ENCODE peak calls at places on chromosome 4, in four cellular contexts. One of them, this sample, is unnamed.

GRCh38 chr4:186189656-186190055 is 1.7 kb upstream of the CYP4V2 start:
- DNase-seq in IMR-90: no peak
- DNase-seq in fibroblast of lung: no peak
- DNase-seq in osteoblast: no peak
- DNase-seq in this sample: no peak

GRCh38 chr4:2025817-2026216 is 17.0 kb upstream of the NELFA start:
- DNase-seq in IMR-90: no peak
- DNase-seq in osteoblast: no peak
- DNase-seq in fibroblast of lung: no peak
- DNase-seq in this sample: no peak

GRCh38 chr4:30716158-30716557 is 4.0 kb upstream of the PCDH7 start:
- DNase-seq in IMR-90: peak; percentile 53
- DNase-seq in fibroblast of lung: peak; percentile 35
- DNase-seq in osteoblast: peak; percentile 85
- DNase-seq in this sample: no peak

GRCh38 chr4:78951862-78952472 is 12.7 kb upstream of the PAQR3 start:
- DNase-seq in IMR-90: peak; percentile 45
- DNase-seq in fibroblast of lung: peak; percentile 29
- DNase-seq in osteoblast: no peak
- DNase-seq in this sample: peak; percentile 46

GRCh38 chr4:75089206-75089605 is 156.3 kb downstream of the PARM1 start:
- DNase-seq in IMR-90: no peak
- DNase-seq in fibroblast of lung: no peak
- DNase-seq in osteoblast: no peak
- DNase-seq in this sample: no peak

GRCh38 chr4:181959121-181959520 is 284.1 kb upstream of the TENM3 start:
- DNase-seq in osteoblast: no peak
- DNase-seq in IMR-90: peak; percentile 89
- DNase-seq in fibroblast of lung: peak; percentile 94
- DNase-seq in this sample: no peak

GRCh38 chr4:120053916-120054315 is 12.7 kb downstream of the MAD2L1 start:
- DNase-seq in fibroblast of lung: no peak
- DNase-seq in IMR-90: no peak
- DNase-seq in osteoblast: no peak
- DNase-seq in this sample: no peak

GRCh38 chr4:147731611-147732515 is at the start of gene ARHGAP10:
- DNase-seq in fibroblast of lung: peak; percentile 84
- DNase-seq in osteoblast: peak; percentile 93
- DNase-seq in IMR-90: peak; percentile 82
- DNase-seq in this sample: peak; percentile 86

GRCh38 chr4:1177274-1178141 is 5.1 kb upstream of the SPON2 start:
- DNase-seq in osteoblast: peak; percentile 96
- DNase-seq in IMR-90: no peak
- DNase-seq in fibroblast of lung: peak; percentile 73
- DNase-seq in this sample: no peak

GRCh38 chr4:75699299-75699698 is 25.1 kb upstream of the USO1 start:
- DNase-seq in osteoblast: peak; percentile 59
- DNase-seq in IMR-90: no peak
- DNase-seq in fibroblast of lung: no peak
- DNase-seq in this sample: no peak

GRCh38 chr4:138199568-138200235 is 42.4 kb downstream of the SLC7A11 start:
- DNase-seq in fibroblast of lung: peak; percentile 54
- DNase-seq in IMR-90: peak; percentile 33
- DNase-seq in osteoblast: peak; percentile 35
- DNase-seq in this sample: no peak

GRCh38 chr4:41432219-41432618 is 105.7 kb upstream of the LIMCH1 start:
- DNase-seq in IMR-90: no peak
- DNase-seq in osteoblast: no peak
- DNase-seq in fibroblast of lung: no peak
- DNase-seq in this sample: no peak

GRCh38 chr4:37603070-37603468 is 83.1 kb downstream of the RELL1 start:
- DNase-seq in IMR-90: peak; percentile 61
- DNase-seq in fibroblast of lung: peak; percentile 51
- DNase-seq in osteoblast: peak; percentile 90
- DNase-seq in this sample: peak; percentile 91

GRCh38 chr4:143555676-143556075 is 42.2 kb downstream of the SMARCA5 start:
- DNase-seq in osteoblast: no peak
- DNase-seq in fibroblast of lung: no peak
- DNase-seq in IMR-90: peak; percentile 5
- DNase-seq in this sample: no peak

GRCh38 chr4:72325215-72325614 is 243.8 kb downstream of the ADAMTS3 start:
- DNase-seq in fibroblast of lung: no peak
- DNase-seq in osteoblast: no peak
- DNase-seq in IMR-90: no peak
- DNase-seq in this sample: no peak

GRCh38 chr4:116401293-116401692 is 684.1 kb downstream of the TRAM1L1 start:
- DNase-seq in fibroblast of lung: no peak
- DNase-seq in osteoblast: no peak
- DNase-seq in IMR-90: no peak
- DNase-seq in this sample: no peak

GRCh38 chr4:47668810-47669408 is 169.0 kb downstream of the CORIN start:
- DNase-seq in IMR-90: peak; percentile 65
- DNase-seq in fibroblast of lung: peak; percentile 48
- DNase-seq in osteoblast: no peak
- DNase-seq in this sample: no peak

GRCh38 chr4:109803924-109804571 is 2.2 kb upstream of the CFI start:
- DNase-seq in osteoblast: no peak
- DNase-seq in IMR-90: peak; percentile 37
- DNase-seq in fibroblast of lung: peak; percentile 67
- DNase-seq in this sample: peak; percentile 40

GRCh38 chr4:138263438-138263837 is 21.3 kb upstream of the SLC7A11 start:
- DNase-seq in IMR-90: peak; percentile 36
- DNase-seq in fibroblast of lung: peak; percentile 30
- DNase-seq in osteoblast: no peak
- DNase-seq in this sample: no peak

GRCh38 chr4:149223659-149224058 is 592.0 kb downstream of the IQCM start:
- DNase-seq in fibroblast of lung: peak; percentile 83
- DNase-seq in IMR-90: peak; percentile 56
- DNase-seq in osteoblast: no peak
- DNase-seq in this sample: no peak

GRCh38 chr4:66052426-66052825 is 382.1 kb upstream of the EPHA5 start:
- DNase-seq in fibroblast of lung: peak; percentile 54
- DNase-seq in IMR-90: no peak
- DNase-seq in osteoblast: no peak
- DNase-seq in this sample: no peak

GRCh38 chr4:164212714-164213113 is 541.2 kb upstream of the SMIM31 start:
- DNase-seq in IMR-90: no peak
- DNase-seq in fibroblast of lung: peak; percentile 8
- DNase-seq in osteoblast: no peak
- DNase-seq in this sample: no peak

GRCh38 chr4:183544109-183544508 is 39.3 kb downstream of the ING2 start:
- DNase-seq in fibroblast of lung: no peak
- DNase-seq in osteoblast: no peak
- DNase-seq in IMR-90: peak; percentile 2
- DNase-seq in this sample: no peak

GRCh38 chr4:102546635-102547034 is 45.5 kb downstream of the NFKB1 start:
- DNase-seq in IMR-90: no peak
- DNase-seq in osteoblast: no peak
- DNase-seq in fibroblast of lung: no peak
- DNase-seq in this sample: no peak

GRCh38 chr4:185305979-185306442 is 89.7 kb downstream of the LRP2BP start:
- DNase-seq in fibroblast of lung: peak; percentile 99
- DNase-seq in osteoblast: peak; percentile 89
- DNase-seq in IMR-90: peak; percentile 97
- DNase-seq in this sample: no peak

DNA sequence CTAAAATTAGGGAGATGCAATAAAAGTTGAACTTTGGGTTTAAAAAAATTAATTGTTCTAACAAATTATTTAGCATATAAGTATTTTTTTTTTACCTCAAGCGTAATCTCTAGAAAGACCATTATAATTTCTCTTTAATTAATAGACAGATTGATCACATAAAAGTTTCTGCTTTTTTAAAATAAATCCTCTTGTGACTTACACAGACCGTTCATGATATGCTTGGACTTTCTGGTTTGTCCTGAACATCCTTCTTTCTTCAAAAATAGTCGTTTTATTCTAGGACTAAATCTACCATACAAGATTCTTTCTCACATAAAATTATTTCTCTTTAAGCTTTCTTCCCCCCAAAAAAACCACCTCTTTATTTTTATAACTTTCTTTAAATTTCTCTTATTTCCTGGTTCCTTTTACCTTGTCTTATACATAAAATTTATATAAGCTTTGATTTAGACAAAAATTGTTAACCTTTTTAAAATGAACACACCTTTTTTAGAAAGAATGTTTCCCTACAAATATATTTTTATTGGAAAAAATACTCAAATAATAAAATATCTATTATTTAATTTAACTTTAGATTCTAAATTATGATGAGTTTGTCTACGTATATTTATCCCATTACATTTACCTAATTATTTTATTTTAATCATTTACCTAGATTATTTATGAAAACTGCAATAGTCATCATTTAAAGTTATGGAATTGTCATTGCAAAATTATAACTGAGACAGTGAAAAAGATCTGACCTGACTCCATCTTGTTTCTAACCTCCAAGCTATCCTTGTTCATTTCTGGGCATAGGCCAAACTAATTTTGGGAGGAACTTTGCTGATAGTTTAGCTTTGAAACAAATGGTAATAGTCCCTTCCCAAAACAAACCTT is 37.6 kb downstream of the PGRMC2 start:
- DNase-seq in fibroblast of lung: no peak
- DNase-seq in IMR-90: no peak
- DNase-seq in osteoblast: no peak
- DNase-seq in this sample: no peak
- H3K9me3 ChIP-seq in fibroblast of lung: no peaks in the 10 kb centered on the region
- H3K9me3 ChIP-seq in IMR-90: peaks cover 12% of the 10 kb centered on the region
- H3K9me3 ChIP-seq in osteoblast: peaks cover 5% of the 10 kb centered on the region
- H3K9me3 ChIP-seq in this sample: no peaks in the 10 kb centered on the region

GRCh38 chr4:140116442-140117104 is 37.4 kb downstream of the MAML3 start:
- DNase-seq in osteoblast: no peak
- DNase-seq in fibroblast of lung: peak; percentile 57
- DNase-seq in IMR-90: peak; percentile 54
- DNase-seq in this sample: no peak
- TF ChIP-seq CTCF in osteoblast: no peak
- TF ChIP-seq CTCF in fibroblast of lung: no peak
- TF ChIP-seq CTCF in IMR-90: no peak
- TF ChIP-seq CTCF in this sample: no peak

DNA sequence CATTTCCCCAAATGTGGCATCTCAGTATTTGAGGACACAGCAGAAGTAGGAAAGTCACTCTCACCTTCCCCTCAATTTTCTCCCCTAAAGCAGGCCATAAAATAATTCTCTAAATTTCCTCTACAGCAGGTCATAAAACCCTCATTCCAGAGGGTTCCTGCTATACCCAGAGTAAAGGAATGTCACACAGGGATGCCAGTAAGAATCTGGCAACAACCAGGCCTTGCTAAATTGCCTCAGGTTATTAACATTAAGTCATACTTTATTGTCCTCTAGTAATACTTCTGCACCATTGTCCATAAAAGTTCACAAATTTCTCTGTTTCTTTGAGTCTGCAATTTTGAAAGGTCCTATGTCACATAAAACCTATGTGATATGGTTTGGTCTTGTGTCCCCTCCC is 685.7 kb upstream of the SLIT2 start:
- DNase-seq in osteoblast: no peak
- DNase-seq in fibroblast of lung: no peak
- DNase-seq in IMR-90: no peak
- DNase-seq in this sample: no peak
- H3K9me3 ChIP-seq in osteoblast: no peaks in the 10 kb centered on the region
- H3K9me3 ChIP-seq in fibroblast of lung: no peaks in the 10 kb centered on the region
- H3K9me3 ChIP-seq in IMR-90: no peaks in the 10 kb centered on the region
- H3K9me3 ChIP-seq in this sample: no peaks in the 10 kb centered on the region

DNA sequence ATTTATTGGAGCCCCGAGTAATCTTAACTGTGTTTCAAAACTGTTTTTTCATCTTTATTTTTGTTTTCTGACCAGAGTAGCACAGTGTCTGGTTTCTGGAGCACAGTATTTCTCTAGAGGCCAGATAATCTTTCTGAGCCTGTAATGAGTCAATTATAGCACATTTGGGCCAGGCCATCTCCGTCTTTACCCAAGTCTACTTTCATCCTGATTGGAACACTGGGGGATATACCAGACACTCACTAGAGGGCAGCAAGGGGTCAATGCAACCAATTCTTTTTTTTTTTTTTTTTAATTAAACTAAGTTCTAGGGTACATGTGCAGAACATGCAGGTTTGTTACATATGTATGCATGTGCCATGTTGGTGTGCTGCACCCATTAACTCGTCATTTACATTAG is 282.0 kb downstream of the ARHGAP24 start:
- DNase-seq in osteoblast: peak; percentile 42
- DNase-seq in fibroblast of lung: peak; percentile 43
- DNase-seq in IMR-90: peak; percentile 62
- DNase-seq in this sample: no peak
- TF ChIP-seq CTCF in osteoblast: peak; percentile 65
- TF ChIP-seq CTCF in fibroblast of lung: peak; percentile 59
- TF ChIP-seq CTCF in IMR-90: peak; percentile 64
- TF ChIP-seq CTCF in this sample: no peak